ENCODE peak calls at places on chromosomes 4 and X, in five cellular contexts. R is CD8-positive, alpha-beta T cell; I is IMR-90; J is body of pancreas; F is astrocyte. Q is an unnamed sample.

GRCh38 chr4:56465599-56466295 is 1.7 kb upstream of the SRP72 start:
- DNase-seq in R (no peak), I (peak; percentile 48), J (no peak), F (peak; percentile 49), Q (no peak)

GRCh38 chrX:14922437-14922836 is 49.2 kb downstream of the MOSPD2 start:
- DNase-seq in R (no peak), I (peak; percentile 94), J (no peak), F (peak; percentile 91), Q (no peak)

GRCh38 chr4:8352368-8353157 is 83.0 kb downstream of the HTRA3 start:
- DNase-seq in R (no peak), I (no peak), J (no peak), F (no peak), Q (peak; percentile 44)

GRCh38 chr4:118849867-118850812 is 14.2 kb upstream of the SEC24D start:
- DNase-seq in R (peak; percentile 37), I (peak; percentile 14), J (no peak), F (no peak), Q (no peak)

GRCh38 chr4:83890231-83890630 is 354.3 kb downstream of the GPAT3 start:
- DNase-seq in R (no peak), I (peak; percentile 57), J (no peak), F (peak; percentile 73), Q (no peak)

GRCh38 chr4:139454111-139454600 is at the start of gene RAB33B:
- DNase-seq in R (no peak), I (peak; percentile 86), J (peak; percentile 34), F (no peak), Q (no peak)

GRCh38 chrX:1336331-1337143 is at the start of gene IL3RA:
- DNase-seq in R (no peak), I (no peak), J (peak; percentile 74), F (no peak), Q (no peak)

GRCh38 chrX:151416521-151417048 is 19.6 kb downstream of the VMA21 start:
- DNase-seq in R (no peak), I (no peak), J (no peak), F (no peak), Q (no peak)

GRCh38 chrX:40155617-40156471 is 58.1 kb upstream of the BCOR start:
- DNase-seq in R (no peak), I (no peak), J (no peak), F (no peak), Q (no peak)

GRCh38 chr4:145176641-145177432 is 3.6 kb downstream of the OTUD4 start:
- DNase-seq in R (no peak), I (peak; percentile 24), J (no peak), F (no peak), Q (no peak)

DNA sequence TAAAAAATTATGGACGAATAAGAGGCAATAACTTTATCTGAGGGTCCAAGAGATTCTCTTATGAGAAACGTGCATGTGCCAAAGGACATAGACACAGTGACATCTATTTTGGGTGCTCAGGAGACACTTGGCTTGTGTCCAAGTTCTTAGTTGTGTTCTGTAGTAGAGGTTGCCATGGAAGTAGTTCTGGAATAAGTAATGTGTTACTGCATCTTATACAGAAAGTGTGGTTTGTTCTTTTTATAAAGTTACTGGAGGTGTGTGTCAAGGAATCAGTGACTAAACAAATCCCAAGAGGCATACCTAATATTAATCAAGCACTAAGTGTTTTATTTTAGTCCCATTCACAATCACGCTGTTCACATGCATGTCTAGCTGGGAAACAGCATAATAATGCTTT is 305.7 kb downstream of the ARHGAP24 start:
- DNase-seq in R (no peak), I (no peak), J (no peak), F (peak; percentile 61), Q (no peak)
- H3K27ac ChIP-seq in R (no peak overlapping the region), I (no peak overlapping the region), J (no peak overlapping the region), F (peak overlapping the region; percentile 56), Q (no peak overlapping the region)

GRCh38 chr4:61545902-61546498 is 345.9 kb downstream of the ADGRL3 start:
- DNase-seq in R (no peak), I (no peak), J (no peak), F (no peak), Q (no peak)
- TF ChIP-seq CTCF in R (no peak), I (no peak), J (no peak), F (no peak), Q (no peak)

DNA sequence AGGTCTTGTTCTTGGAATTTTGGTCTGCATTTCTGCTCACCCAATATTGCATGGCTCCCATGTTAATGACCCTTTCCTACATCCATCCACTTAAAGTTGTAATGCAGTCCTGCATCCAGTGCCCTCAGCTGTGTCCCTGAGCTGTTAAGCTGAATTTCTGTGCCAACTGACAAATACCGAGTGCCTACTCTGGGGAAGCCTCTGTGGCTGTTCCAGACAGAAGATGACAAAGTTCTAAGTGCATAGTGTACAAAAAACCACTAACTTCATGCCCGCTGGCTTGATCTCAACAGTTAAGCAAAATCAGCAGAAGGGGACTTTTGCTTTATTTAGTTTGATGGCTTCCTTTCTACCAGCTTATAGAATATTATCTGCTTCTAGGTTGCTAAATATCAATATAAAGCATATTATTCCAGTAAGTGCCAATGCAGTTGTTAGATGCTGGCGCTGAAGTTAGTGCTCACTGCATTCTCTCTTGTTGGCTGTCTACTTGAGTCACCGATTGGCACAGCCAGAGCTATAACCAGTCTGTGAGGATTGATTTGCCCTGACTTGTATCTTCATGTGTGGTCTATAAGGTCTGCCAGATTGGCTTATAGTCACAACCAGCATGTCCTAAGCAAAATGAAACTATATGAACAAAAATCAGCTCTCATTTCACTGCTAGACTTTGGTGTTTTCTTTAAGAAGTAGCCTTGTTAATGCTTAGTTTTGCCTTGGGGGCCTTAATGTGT is 98.9 kb downstream of the KLHL8 start:
- DNase-seq in R (no peak), I (peak; percentile 47), J (no peak), F (peak; percentile 61), Q (peak; percentile 64)
- H3K27ac ChIP-seq in R (no peak overlapping the region), I (peak overlapping the region; percentile 24), J (no peak overlapping the region), F (no peak overlapping the region), Q (peak overlapping the region; percentile 82)

DNA sequence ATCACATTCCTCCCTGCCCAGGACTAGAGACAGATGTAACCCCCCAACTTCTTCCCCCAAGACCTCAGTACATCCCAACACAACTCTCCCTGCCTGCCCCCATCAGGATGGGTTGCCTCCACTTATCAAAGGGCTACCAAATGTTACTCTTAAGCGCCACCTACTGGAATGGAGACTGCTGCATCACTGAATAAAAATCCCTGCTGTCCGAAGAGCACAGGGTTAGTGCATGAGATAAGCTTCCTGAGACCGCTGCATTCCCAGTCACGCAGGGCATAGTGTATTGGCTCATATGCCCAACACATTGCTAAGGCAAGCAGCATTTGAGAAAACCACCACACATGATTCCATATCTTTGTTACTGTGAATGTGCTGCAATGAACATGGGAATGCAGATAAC is 544.5 kb downstream of the PPP4R3C start:
- DNase-seq in R (no peak), I (no peak), J (peak; percentile 2), F (no peak), Q (no peak)
- TF ChIP-seq CTCF in R (no peak), I (no peak), J (peak; percentile 23), F (peak; percentile 28), Q (no peak)

DNA sequence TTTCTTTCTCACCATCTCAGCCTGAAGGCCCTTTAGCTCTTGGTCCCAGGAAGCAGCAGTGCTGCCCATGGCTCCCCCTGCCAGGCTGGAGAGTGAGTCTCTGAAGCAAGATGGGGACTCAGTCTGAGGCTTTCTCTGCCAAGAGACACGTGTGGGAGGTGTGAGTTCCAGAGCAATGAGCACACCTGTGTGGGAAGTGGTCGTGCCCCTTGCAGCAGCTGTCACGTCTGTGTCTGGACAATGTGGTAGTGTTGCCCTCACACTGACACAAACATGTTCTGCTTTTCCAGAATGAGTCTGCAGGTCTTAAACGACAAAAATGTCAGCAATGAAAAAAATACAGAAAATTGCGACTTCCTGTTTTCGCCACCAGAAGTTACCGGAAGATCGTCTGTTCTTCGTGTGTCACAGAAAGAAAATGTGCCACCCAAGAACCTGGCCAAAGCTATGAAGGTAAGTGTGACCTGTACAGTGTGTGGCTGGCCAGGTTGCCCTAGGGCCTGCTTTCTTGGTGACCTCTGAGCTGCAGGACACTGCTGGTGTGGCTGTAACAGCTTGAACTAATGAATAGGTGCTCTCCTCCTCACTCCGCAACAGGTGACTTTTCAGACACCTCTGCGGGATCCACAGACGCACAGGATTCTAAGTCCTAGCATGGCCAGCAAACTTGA is 1.9 kb downstream of the TACC3 start:
- DNase-seq in R (peak; percentile 49), I (no peak), J (no peak), F (no peak), Q (no peak)
- H3K27ac ChIP-seq in R (peak overlapping the region; percentile 86), I (no peak overlapping the region), J (no peak overlapping the region), F (no peak overlapping the region), Q (no peak overlapping the region)

GRCh38 chr4:132992686-132993085 is 156.4 kb upstream of the PCDH10 start:
- DNase-seq in R (no peak), I (no peak), J (no peak), F (no peak), Q (no peak)

GRCh38 chr4:132991111-132991510 is 158.0 kb upstream of the PCDH10 start:
- DNase-seq in R (no peak), I (no peak), J (no peak), F (no peak), Q (no peak)
- TF ChIP-seq CTCF in R (no peak), I (no peak), J (no peak), F (no peak), Q (no peak)

GRCh38 chr4:153327247-153327646 is 17.2 kb upstream of the MND1 start:
- DNase-seq in R (no peak), I (no peak), J (no peak), F (no peak), Q (no peak)
- H3K27ac ChIP-seq in R (no peak overlapping the region), I (no peak overlapping the region), J (no peak overlapping the region), F (no peak overlapping the region), Q (no peak overlapping the region)

GRCh38 chrX:148540114-148540513 is 39.7 kb downstream of the AFF2 start:
- DNase-seq in R (no peak), I (no peak), J (no peak), F (no peak), Q (no peak)
- TF ChIP-seq CTCF in R (no peak), I (no peak), J (no peak), F (no peak), Q (no peak)

GRCh38 chrX:37468111-37468739 is 103.2 kb upstream of the LANCL3 start:
- DNase-seq in R (no peak), I (no peak), J (no peak), F (no peak), Q (no peak)

GRCh38 chrX:37462346-37462745 is 109.1 kb upstream of the LANCL3 start:
- DNase-seq in R (no peak), I (no peak), J (no peak), F (no peak), Q (no peak)
- H3K27ac ChIP-seq in R (no peak overlapping the region), I (no peak overlapping the region), J (no peak overlapping the region), F (no peak overlapping the region), Q (no peak overlapping the region)